ENCODE peak calls at places on chromosomes 3 and 15, in eight cellular contexts. E is vagina; L is left ventricle myocardium inferior; D is mesothelial cell of epicardium; N is stimulated activated CD4-positive, alpha-beta T cell treated with anti-CD3 and anti-CD28 coated beads, Interleukin-2, amount 100 ng/mL, for 24 hours; J is anterior cingulate cortex; P is naive thymus-derived CD8-positive, alpha-beta T cell; T is K562. V is an unnamed sample.

GRCh38 chr3:130707914-130708601 is 38.6 kb downstream of the PIK3R4 start:
- DNase-seq in E (no peak), N (no peak), L (no peak), P (no peak), T (no peak), J (no peak), D (no peak), V (no peak)

GRCh38 chr3:194272861-194273266 is 78.3 kb downstream of the CPN2 start:
- DNase-seq in L (no peak), E (no peak), N (no peak), T (no peak), D (peak; percentile 14), P (no peak), J (no peak), V (no peak)

GRCh38 chr3:145716519-145716918 is 444.5 kb downstream of the PLOD2 start:
- DNase-seq in T (no peak), P (no peak), D (no peak), J (no peak), E (no peak), L (no peak), N (no peak), V (no peak)

GRCh38 chr3:188954590-188955208 is 217.1 kb upstream of the TPRG1 start:
- DNase-seq in J (no peak), D (peak; percentile 70), L (peak; percentile 81), T (peak; percentile 75), P (peak; percentile 81), N (peak; percentile 78), E (no peak), V (peak; percentile 70)

GRCh38 chr3:55658297-55659022 is 171.4 kb upstream of the WNT5A start:
- DNase-seq in E (no peak), D (no peak), J (no peak), P (no peak), T (peak; percentile 2), N (no peak), L (no peak), V (no peak)

GRCh38 chr3:16897254-16897926 is 12.6 kb downstream of the PLCL2 start:
- DNase-seq in N (no peak), T (no peak), D (no peak), E (no peak), P (peak; percentile 66), J (no peak), L (no peak), V (no peak)

GRCh38 chr3:194006-194405 is 2.6 kb upstream of the CHL1 start:
- DNase-seq in D (no peak), N (no peak), P (no peak), L (no peak), E (no peak), J (no peak), T (no peak), V (no peak)

GRCh38 chr3:11085078-11085840 is 69.0 kb upstream of the HRH1 start:
- DNase-seq in N (no peak), L (no peak), T (no peak), E (no peak), J (no peak), D (no peak), P (no peak), V (no peak)

GRCh38 chr15:23384371-23384770 is 29.8 kb downstream of the GOLGA8S start:
- DNase-seq in P (no peak), E (no peak), D (no peak), N (no peak), L (no peak), T (no peak), J (no peak), V (no peak)

GRCh38 chr15:61030451-61030850 is 198.7 kb downstream of the RORA start:
- DNase-seq in T (no peak), E (no peak), P (no peak), L (no peak), J (no peak), N (no peak), D (no peak), V (no peak)

GRCh38 chr3:136928240-136928639 is 29.5 kb upstream of the IL20RB start:
- DNase-seq in P (no peak), J (no peak), N (no peak), L (no peak), T (no peak), E (no peak), D (no peak), V (no peak)

GRCh38 chr3:146650691-146651090 is 45.5 kb upstream of the PLSCR5 start:
- DNase-seq in D (no peak), T (no peak), L (no peak), N (no peak), E (no peak), P (no peak), J (no peak), V (no peak)

GRCh38 chr3:8529738-8530525 is 28.3 kb downstream of the LMCD1 start:
- DNase-seq in L (no peak), N (no peak), T (no peak), D (no peak), P (no peak), E (no peak), J (no peak), V (no peak)

GRCh38 chr15:50471072-50471471 is 46.9 kb downstream of the USP8 start:
- DNase-seq in P (no peak), N (no peak), T (no peak), L (no peak), J (no peak), E (no peak), D (no peak), V (no peak)

V was measured in HuH-7.